ENCODE peak calls at places on chromosomes 3 and 15, in seven cellular contexts. One of them, this sample, is unnamed.

GRCh38 chr3:191362524-191363090 is 32.3 kb upstream of the UTS2B start:
- DNase-seq in pons: peak
- DNase-seq in lung microvascular endothelial cell: no peak
- DNase-seq in GM23338: no peak
- DNase-seq in activated naive CD4-positive, alpha-beta T cell: no peak
- DNase-seq in posterior vena cava: no peak
- DNase-seq in tibial nerve: no peak
- DNase-seq in this sample: no peak

GRCh38 chr3:57206423-57206822 is 6.6 kb upstream of the HESX1 start:
- DNase-seq in pons: no peak
- DNase-seq in lung microvascular endothelial cell: no peak
- DNase-seq in GM23338: no peak
- DNase-seq in activated naive CD4-positive, alpha-beta T cell: no peak
- DNase-seq in posterior vena cava: no peak
- DNase-seq in tibial nerve: no peak
- DNase-seq in this sample: no peak

GRCh38 chr3:41974223-41974622 is 12.3 kb upstream of the ULK4 start:
- DNase-seq in pons: no peak
- DNase-seq in lung microvascular endothelial cell: no peak
- DNase-seq in GM23338: no peak
- DNase-seq in activated naive CD4-positive, alpha-beta T cell: no peak
- DNase-seq in posterior vena cava: no peak
- DNase-seq in tibial nerve: no peak
- DNase-seq in this sample: no peak

GRCh38 chr15:73751896-73752816 is 995 bp downstream of the INSYN1 start:
- DNase-seq in pons: no peak
- DNase-seq in lung microvascular endothelial cell: no peak
- DNase-seq in GM23338: peak
- DNase-seq in activated naive CD4-positive, alpha-beta T cell: no peak
- DNase-seq in posterior vena cava: no peak
- DNase-seq in tibial nerve: no peak
- DNase-seq in this sample: no peak

GRCh38 chr15:66714543-66714981 is 12.5 kb downstream of the SMAD6 start:
- DNase-seq in pons: no peak
- DNase-seq in lung microvascular endothelial cell: peak
- DNase-seq in GM23338: no peak
- DNase-seq in activated naive CD4-positive, alpha-beta T cell: no peak
- DNase-seq in posterior vena cava: no peak
- DNase-seq in tibial nerve: no peak
- DNase-seq in this sample: no peak

GRCh38 chr15:88126695-88127476 is 129.7 kb downstream of the NTRK3 start:
- DNase-seq in pons: no peak
- DNase-seq in lung microvascular endothelial cell: no peak
- DNase-seq in GM23338: no peak
- DNase-seq in activated naive CD4-positive, alpha-beta T cell: no peak
- DNase-seq in posterior vena cava: no peak
- DNase-seq in tibial nerve: no peak
- DNase-seq in this sample: no peak

GRCh38 chr3:42265059-42265991 is 660 bp downstream of the CCK start:
- DNase-seq in pons: no peak
- DNase-seq in lung microvascular endothelial cell: no peak
- DNase-seq in GM23338: peak
- DNase-seq in activated naive CD4-positive, alpha-beta T cell: no peak
- DNase-seq in posterior vena cava: no peak
- DNase-seq in tibial nerve: no peak
- DNase-seq in this sample: no peak

GRCh38 chr3:65583203-65583602 is 455.5 kb downstream of the MAGI1 start:
- DNase-seq in pons: no peak
- DNase-seq in lung microvascular endothelial cell: no peak
- DNase-seq in GM23338: no peak
- DNase-seq in activated naive CD4-positive, alpha-beta T cell: no peak
- DNase-seq in posterior vena cava: no peak
- DNase-seq in tibial nerve: no peak
- DNase-seq in this sample: no peak

GRCh38 chr3:72659609-72660008 is 188.6 kb downstream of the SHQ1 start:
- DNase-seq in pons: no peak
- DNase-seq in lung microvascular endothelial cell: no peak
- DNase-seq in GM23338: no peak
- DNase-seq in activated naive CD4-positive, alpha-beta T cell: no peak
- DNase-seq in posterior vena cava: no peak
- DNase-seq in tibial nerve: no peak
- DNase-seq in this sample: no peak

GRCh38 chr3:194537732-194538247 is 51.0 kb upstream of the ATP13A3 start:
- DNase-seq in pons: no peak
- DNase-seq in lung microvascular endothelial cell: peak
- DNase-seq in GM23338: no peak
- DNase-seq in activated naive CD4-positive, alpha-beta T cell: no peak
- DNase-seq in posterior vena cava: no peak
- DNase-seq in tibial nerve: no peak
- DNase-seq in this sample: no peak

GRCh38 chr3:35772364-35773009 is 133.2 kb downstream of the ARPP21 start:
- DNase-seq in pons: peak
- DNase-seq in lung microvascular endothelial cell: no peak
- DNase-seq in GM23338: no peak
- DNase-seq in activated naive CD4-positive, alpha-beta T cell: no peak
- DNase-seq in posterior vena cava: no peak
- DNase-seq in tibial nerve: no peak
- DNase-seq in this sample: no peak

GRCh38 chr15:83846847-83847246 is 192.9 kb downstream of the ADAMTSL3 start:
- DNase-seq in pons: no peak
- DNase-seq in lung microvascular endothelial cell: no peak
- DNase-seq in GM23338: no peak
- DNase-seq in activated naive CD4-positive, alpha-beta T cell: no peak
- DNase-seq in posterior vena cava: no peak
- DNase-seq in tibial nerve: no peak
- DNase-seq in this sample: no peak

GRCh38 chr15:75693501-75694240 is 19.0 kb downstream of the CSPG4 start:
- DNase-seq in pons: no peak
- DNase-seq in lung microvascular endothelial cell: peak
- DNase-seq in GM23338: no peak
- DNase-seq in activated naive CD4-positive, alpha-beta T cell: no peak
- DNase-seq in posterior vena cava: no peak
- DNase-seq in tibial nerve: no peak
- DNase-seq in this sample: no peak

GRCh38 chr3:94082412-94082937 is 19.6 kb downstream of the NSUN3 start:
- DNase-seq in pons: no peak
- DNase-seq in lung microvascular endothelial cell: no peak
- DNase-seq in GM23338: no peak
- DNase-seq in activated naive CD4-positive, alpha-beta T cell: no peak
- DNase-seq in posterior vena cava: no peak
- DNase-seq in tibial nerve: no peak
- DNase-seq in this sample: no peak

GRCh38 chr3:10173926-10174435 is 9.3 kb downstream of the IRAK2 start:
- DNase-seq in pons: peak
- DNase-seq in lung microvascular endothelial cell: peak
- DNase-seq in GM23338: no peak
- DNase-seq in activated naive CD4-positive, alpha-beta T cell: no peak
- DNase-seq in posterior vena cava: peak
- DNase-seq in tibial nerve: peak
- DNase-seq in this sample: peak

GRCh38 chr15:48592221-48592731 is 53.2 kb downstream of the FBN1 start:
- DNase-seq in pons: no peak
- DNase-seq in lung microvascular endothelial cell: peak
- DNase-seq in GM23338: no peak
- DNase-seq in activated naive CD4-positive, alpha-beta T cell: no peak
- DNase-seq in posterior vena cava: no peak
- DNase-seq in tibial nerve: no peak
- DNase-seq in this sample: no peak

GRCh38 chr3:73148653-73149052 is 87.2 kb downstream of the EBLN2 start:
- DNase-seq in pons: no peak
- DNase-seq in lung microvascular endothelial cell: no peak
- DNase-seq in GM23338: no peak
- DNase-seq in activated naive CD4-positive, alpha-beta T cell: no peak
- DNase-seq in posterior vena cava: no peak
- DNase-seq in tibial nerve: no peak
- DNase-seq in this sample: no peak

GRCh38 chr3:140113983-140114923 is 179.3 kb downstream of the CLSTN2 start:
- DNase-seq in pons: peak
- DNase-seq in lung microvascular endothelial cell: no peak
- DNase-seq in GM23338: no peak
- DNase-seq in activated naive CD4-positive, alpha-beta T cell: no peak
- DNase-seq in posterior vena cava: no peak
- DNase-seq in tibial nerve: no peak
- DNase-seq in this sample: no peak

GRCh38 chr3:15629860-15630597 is 28.5 kb downstream of the BTD start:
- DNase-seq in pons: peak
- DNase-seq in lung microvascular endothelial cell: peak
- DNase-seq in GM23338: peak
- DNase-seq in activated naive CD4-positive, alpha-beta T cell: no peak
- DNase-seq in posterior vena cava: no peak
- DNase-seq in tibial nerve: peak
- DNase-seq in this sample: peak

GRCh38 chr3:184332370-184333090 is 4.9 kb upstream of the FAM131A start:
- DNase-seq in pons: no peak
- DNase-seq in lung microvascular endothelial cell: peak
- DNase-seq in GM23338: no peak
- DNase-seq in activated naive CD4-positive, alpha-beta T cell: no peak
- DNase-seq in posterior vena cava: no peak
- DNase-seq in tibial nerve: no peak
- DNase-seq in this sample: no peak

GRCh38 chr3:57826952-57827723 is 71.0 kb downstream of the SLMAP start:
- DNase-seq in pons: no peak
- DNase-seq in lung microvascular endothelial cell: no peak
- DNase-seq in GM23338: peak
- DNase-seq in activated naive CD4-positive, alpha-beta T cell: no peak
- DNase-seq in posterior vena cava: no peak
- DNase-seq in tibial nerve: no peak
- DNase-seq in this sample: no peak

GRCh38 chr15:28944286-28944685 is 58.5 kb downstream of the APBA2 start:
- DNase-seq in pons: no peak
- DNase-seq in lung microvascular endothelial cell: no peak
- DNase-seq in GM23338: no peak
- DNase-seq in activated naive CD4-positive, alpha-beta T cell: no peak
- DNase-seq in posterior vena cava: peak
- DNase-seq in tibial nerve: no peak
- DNase-seq in this sample: peak

GRCh38 chr15:98599911-98600685 is 48.2 kb upstream of the IGF1R start:
- DNase-seq in pons: peak
- DNase-seq in lung microvascular endothelial cell: peak
- DNase-seq in GM23338: peak
- DNase-seq in activated naive CD4-positive, alpha-beta T cell: peak
- DNase-seq in posterior vena cava: no peak
- DNase-seq in tibial nerve: peak
- DNase-seq in this sample: no peak

GRCh38 chr3:58175429-58176184 is 35.2 kb downstream of the DNASE1L3 start:
- DNase-seq in pons: no peak
- DNase-seq in lung microvascular endothelial cell: peak
- DNase-seq in GM23338: peak
- DNase-seq in activated naive CD4-positive, alpha-beta T cell: no peak
- DNase-seq in posterior vena cava: peak
- DNase-seq in tibial nerve: no peak
- DNase-seq in this sample: peak

GRCh38 chr3:61181874-61182273 is 69.4 kb downstream of the FHIT start:
- DNase-seq in pons: no peak
- DNase-seq in lung microvascular endothelial cell: no peak
- DNase-seq in GM23338: no peak
- DNase-seq in activated naive CD4-positive, alpha-beta T cell: no peak
- DNase-seq in posterior vena cava: no peak
- DNase-seq in tibial nerve: no peak
- DNase-seq in this sample: no peak

GRCh38 chr3:133040696-133041523 is 2.7 kb downstream of the TMEM108 start:
- DNase-seq in pons: peak
- DNase-seq in lung microvascular endothelial cell: peak
- DNase-seq in GM23338: peak
- DNase-seq in activated naive CD4-positive, alpha-beta T cell: no peak
- DNase-seq in posterior vena cava: peak
- DNase-seq in tibial nerve: peak
- DNase-seq in this sample: peak

GRCh38 chr3:37753428-37753827 is 108.3 kb upstream of the CTDSPL start:
- DNase-seq in pons: no peak
- DNase-seq in lung microvascular endothelial cell: no peak
- DNase-seq in GM23338: no peak
- DNase-seq in activated naive CD4-positive, alpha-beta T cell: no peak
- DNase-seq in posterior vena cava: no peak
- DNase-seq in tibial nerve: no peak
- DNase-seq in this sample: no peak

GRCh38 chr3:134346744-134347143 is 27.5 kb downstream of the AMOTL2 start:
- DNase-seq in pons: no peak
- DNase-seq in lung microvascular endothelial cell: no peak
- DNase-seq in GM23338: no peak
- DNase-seq in activated naive CD4-positive, alpha-beta T cell: no peak
- DNase-seq in posterior vena cava: no peak
- DNase-seq in tibial nerve: no peak
- DNase-seq in this sample: no peak

GRCh38 chr3:149480326-149481017 is 6.0 kb downstream of the TM4SF4 start:
- DNase-seq in pons: peak
- DNase-seq in lung microvascular endothelial cell: peak
- DNase-seq in GM23338: peak
- DNase-seq in activated naive CD4-positive, alpha-beta T cell: no peak
- DNase-seq in posterior vena cava: peak
- DNase-seq in tibial nerve: peak
- DNase-seq in this sample: peak

GRCh38 chr3:180063783-180064182 is 27.0 kb upstream of the PEX5L start:
- DNase-seq in pons: no peak
- DNase-seq in lung microvascular endothelial cell: no peak
- DNase-seq in GM23338: no peak
- DNase-seq in activated naive CD4-positive, alpha-beta T cell: no peak
- DNase-seq in posterior vena cava: no peak
- DNase-seq in tibial nerve: no peak
- DNase-seq in this sample: no peak

GRCh38 chr3:105608623-105609022 is 241.9 kb downstream of the ALCAM start:
- DNase-seq in pons: no peak
- DNase-seq in lung microvascular endothelial cell: no peak
- DNase-seq in GM23338: peak
- DNase-seq in activated naive CD4-positive, alpha-beta T cell: no peak
- DNase-seq in posterior vena cava: no peak
- DNase-seq in tibial nerve: no peak
- DNase-seq in this sample: no peak

GRCh38 chr3:84738101-84738500 is 220.7 kb upstream of the CADM2 start:
- DNase-seq in pons: no peak
- DNase-seq in lung microvascular endothelial cell: no peak
- DNase-seq in GM23338: no peak
- DNase-seq in activated naive CD4-positive, alpha-beta T cell: no peak
- DNase-seq in posterior vena cava: no peak
- DNase-seq in tibial nerve: no peak
- DNase-seq in this sample: no peak

GRCh38 chr3:70992131-70992530 is 591.4 kb downstream of the FOXP1 start:
- DNase-seq in pons: no peak
- DNase-seq in lung microvascular endothelial cell: no peak
- DNase-seq in GM23338: no peak
- DNase-seq in activated naive CD4-positive, alpha-beta T cell: no peak
- DNase-seq in posterior vena cava: no peak
- DNase-seq in tibial nerve: no peak
- DNase-seq in this sample: no peak

GRCh38 chr3:113602836-113603235 is 70.5 kb downstream of the SIDT1 start:
- DNase-seq in pons: no peak
- DNase-seq in lung microvascular endothelial cell: no peak
- DNase-seq in GM23338: no peak
- DNase-seq in activated naive CD4-positive, alpha-beta T cell: no peak
- DNase-seq in posterior vena cava: no peak
- DNase-seq in tibial nerve: no peak
- DNase-seq in this sample: no peak

GRCh38 chr3:160050019-160050418 is 61.4 kb downstream of the IL12A start:
- DNase-seq in pons: no peak
- DNase-seq in lung microvascular endothelial cell: no peak
- DNase-seq in GM23338: no peak
- DNase-seq in activated naive CD4-positive, alpha-beta T cell: no peak
- DNase-seq in posterior vena cava: no peak
- DNase-seq in tibial nerve: no peak
- DNase-seq in this sample: no peak

GRCh38 chr15:40296561-40297230 is 11.0 kb downstream of the PLCB2 start:
- DNase-seq in pons: no peak
- DNase-seq in lung microvascular endothelial cell: no peak
- DNase-seq in GM23338: no peak
- DNase-seq in activated naive CD4-positive, alpha-beta T cell: no peak
- DNase-seq in posterior vena cava: no peak
- DNase-seq in tibial nerve: no peak
- DNase-seq in this sample: no peak